ENCODE peak calls at places on chromosomes 2 and 18, in six cellular contexts. W, B, X, M, V and P are unnamed samples.

GRCh38 chr18:45851196-45851925 is 25.9 kb downstream of the SIGLEC15 start:
- DNase-seq in W (no peak), X (no peak), V (no peak), M (no peak), B (no peak), P (no peak)

GRCh38 chr2:120305296-120305695 is 40.6 kb upstream of the INHBB start:
- DNase-seq in M (no peak), X (no peak), B (no peak), V (peak), W (no peak), P (peak)

GRCh38 chr2:232973336-232973735 is 39.7 kb downstream of the NGEF start:
- DNase-seq in B (no peak), M (no peak), W (no peak), V (no peak), X (no peak), P (no peak)

GRCh38 chr2:128153786-128154185 is 62.8 kb downstream of the UGGT1 start:
- DNase-seq in X (no peak), V (no peak), M (no peak), W (no peak), B (no peak), P (no peak)

GRCh38 chr2:231124833-231125232 is at the start of gene HTR2B:
- DNase-seq in M (no peak), X (no peak), B (no peak), W (no peak), V (no peak), P (no peak)

GRCh38 chr18:76616373-76616772 is 121.3 kb upstream of the ZNF516 start:
- DNase-seq in V (no peak), W (no peak), B (no peak), X (no peak), M (no peak), P (no peak)

GRCh38 chr2:23636412-23636811 is 251.4 kb downstream of the KLHL29 start:
- DNase-seq in B (no peak), M (no peak), X (no peak), V (peak), W (no peak), P (no peak)

GRCh38 chr2:185859506-185859905 is 120.9 kb downstream of the FSIP2 start:
- DNase-seq in B (no peak), V (no peak), W (no peak), X (no peak), M (no peak), P (no peak)

GRCh38 chr2:237421542-237422047 is 7.6 kb upstream of the COL6A3 start:
- DNase-seq in M (no peak), V (peak), X (peak), B (peak), W (peak), P (peak)

GRCh38 chr2:142217804-142218203 is 87.0 kb upstream of the LRP1B start:
- DNase-seq in X (no peak), V (no peak), M (no peak), B (no peak), W (no peak), P (no peak)

GRCh38 chr2:46296216-46296839 is 879 bp upstream of the EPAS1 start:
- DNase-seq in M (no peak), B (no peak), W (no peak), V (peak), X (no peak), P (no peak)

GRCh38 chr2:238162516-238163441 is 4.0 kb downstream of the ERFE start:
- DNase-seq in V (no peak), W (no peak), M (no peak), X (no peak), B (no peak), P (no peak)

GRCh38 chr2:10331033-10331701 is 28.5 kb downstream of the HPCAL1 start:
- DNase-seq in B (no peak), X (no peak), V (peak), W (peak), M (no peak), P (no peak)

GRCh38 chr2:111905990-111906735 is 7.8 kb downstream of the MERTK start:
- DNase-seq in W (no peak), V (no peak), B (no peak), M (no peak), X (no peak), P (no peak)

GRCh38 chr2:171798156-171798815 is 95.8 kb downstream of the SLC25A12 start:
- DNase-seq in X (no peak), B (no peak), W (no peak), V (no peak), M (peak), P (no peak)

GRCh38 chr2:197286805-197287595 is 23.6 kb downstream of the ANKRD44 start:
- DNase-seq in W (no peak), B (peak), X (no peak), M (peak), V (peak), P (no peak)

GRCh38 chr2:121062493-121062892 is 222.5 kb downstream of the TFCP2L1 start:
- DNase-seq in V (no peak), X (no peak), W (no peak), B (no peak), M (no peak), P (no peak)

GRCh38 chr18:1446765-1447164 is 542.1 kb downstream of the ADCYAP1 start:
- DNase-seq in W (no peak), V (no peak), B (no peak), M (no peak), X (no peak), P (no peak)

GRCh38 chr2:179222076-179222475 is 42.6 kb downstream of the SESTD1 start:
- DNase-seq in W (no peak), B (no peak), M (no peak), X (no peak), V (no peak), P (no peak)

GRCh38 chr18:35130236-35130635 is 89.0 kb downstream of the MAPRE2 start:
- DNase-seq in B (no peak), W (no peak), V (no peak), X (no peak), M (no peak), P (peak)

GRCh38 chr2:212686285-212686895 is 147.8 kb upstream of the ERBB4 start:
- DNase-seq in W (peak), B (peak), V (peak), X (peak), M (peak), P (peak)

GRCh38 chr2:168731550-168732128 is 70.8 kb upstream of the NOSTRIN start:
- DNase-seq in B (no peak), M (no peak), X (no peak), V (no peak), W (no peak), P (no peak)